ENCODE peak calls at places on chromosomes 1 and 21, in seven cellular contexts. O is left colon, I is amygdala, T is mesenteric fat pad, U is DMS153, C is WTC11, K is GM12891. V is an unnamed sample.

GRCh38 chr1:169094897-169095569 is 11.5 kb upstream of the ATP1B1 start:
- DNase-seq in I (no peak), K (no peak), C (no peak), T (no peak), O (no peak), U (no peak), V (no peak)

GRCh38 chr1:235632538-235633219 is 16.9 kb downstream of the GNG4 start:
- DNase-seq in U (no peak), O (no peak), C (no peak), K (peak), T (no peak), I (no peak), V (no peak)

GRCh38 chr1:38014171-38014570 is 1.6 kb downstream of the UTP11 start:
- DNase-seq in C (no peak), K (no peak), O (no peak), I (no peak), T (no peak), U (no peak), V (no peak)

GRCh38 chr1:97190326-97190725 is 468.7 kb downstream of the PTBP2 start:
- DNase-seq in T (no peak), C (no peak), I (no peak), K (no peak), O (no peak), U (no peak), V (no peak)

GRCh38 chr1:232247669-232248068 is 382.3 kb downstream of the SIPA1L2 start:
- DNase-seq in U (peak), O (no peak), K (no peak), C (no peak), I (no peak), T (no peak), V (no peak)

GRCh38 chr1:181504294-181505115 is 21.2 kb downstream of the CACNA1E start:
- DNase-seq in I (no peak), U (peak), T (no peak), C (peak), O (no peak), K (peak), V (no peak)

GRCh38 chr1:183711691-183712401 is 58.7 kb upstream of the APOBEC4 start:
- DNase-seq in T (no peak), O (no peak), U (no peak), K (no peak), I (no peak), C (no peak), V (no peak)

GRCh38 chr21:35814858-35815619 is 245.3 kb downstream of the SETD4 start:
- DNase-seq in U (peak), K (no peak), C (no peak), O (no peak), T (no peak), I (no peak), V (no peak)

GRCh38 chr1:109883248-109883955 is 27.2 kb upstream of the CSF1 start:
- DNase-seq in U (no peak), O (no peak), T (peak), C (no peak), K (no peak), I (no peak), V (no peak)

GRCh38 chr1:201434266-201434665 is 12.7 kb upstream of the TNNI1 start:
- DNase-seq in I (no peak), U (no peak), O (no peak), C (no peak), T (no peak), K (no peak), V (no peak)

GRCh38 chr1:31750858-31751638 is 13.1 kb downstream of the ADGRB2 start:
- DNase-seq in U (no peak), O (no peak), C (no peak), I (no peak), T (no peak), K (no peak), V (no peak)

GRCh38 chr1:10388387-10388715 is 10.5 kb upstream of the PGD start:
- DNase-seq in O (no peak), I (no peak), U (no peak), K (no peak), C (no peak), T (no peak), V (no peak)

GRCh38 chr1:77421504-77422233 is 139.8 kb downstream of the AK5 start:
- DNase-seq in U (no peak), K (no peak), T (no peak), C (no peak), I (no peak), O (no peak), V (no peak)

GRCh38 chr1:145993618-145994390 is 2.6 kb downstream of the TXNIP start:
- DNase-seq in C (no peak), O (no peak), U (no peak), T (no peak), I (no peak), K (no peak), V (no peak)

GRCh38 chr21:15560383-15561056 is 169.3 kb upstream of the USP25 start:
- DNase-seq in I (no peak), O (no peak), U (no peak), C (no peak), K (no peak), T (no peak), V (no peak)

GRCh38 chr1:48680411-48681035 is 96.2 kb downstream of the BEND5 start:
- DNase-seq in C (peak), K (no peak), T (no peak), I (no peak), O (no peak), U (no peak), V (no peak)

GRCh38 chr1:21217812-21218596 is 41.3 kb upstream of the EIF4G3 start:
- DNase-seq in T (no peak), K (peak), U (no peak), I (no peak), C (peak), O (peak), V (peak)

GRCh38 chr21:39238275-39238674 is 55.0 kb upstream of the PSMG1 start:
- DNase-seq in K (no peak), U (no peak), C (no peak), O (no peak), T (no peak), I (no peak), V (no peak)

GRCh38 chr1:40662864-40663263 is 2.6 kb downstream of the RIMS3 start:
- DNase-seq in K (no peak), U (no peak), I (no peak), T (no peak), O (no peak), C (no peak), V (no peak)

GRCh38 chr1:49333946-49334345 is 557.3 kb upstream of the BEND5 start:
- DNase-seq in O (no peak), U (no peak), C (no peak), K (no peak), I (no peak), T (no peak), V (no peak)

GRCh38 chr1:206470692-206471414 is 577 bp downstream of the IKBKE start:
- DNase-seq in C (peak), U (peak), O (peak), I (no peak), T (no peak), K (peak), V (no peak)

GRCh38 chr1:74368335-74368734 is 133.1 kb downstream of the TNNI3K start:
- DNase-seq in O (no peak), K (no peak), I (no peak), U (no peak), T (no peak), C (no peak), V (no peak)

GRCh38 chr1:183106746-183107145 is 79.3 kb upstream of the LAMC2 start:
- DNase-seq in T (no peak), I (no peak), C (no peak), K (no peak), U (no peak), O (no peak), V (no peak)

GRCh38 chr1:93817819-93818569 is 61.0 kb downstream of the DNTTIP2 start:
- DNase-seq in K (no peak), T (no peak), O (no peak), U (no peak), C (no peak), I (no peak), V (no peak)

GRCh38 chr1:232177438-232177837 is 452.5 kb downstream of the SIPA1L2 start:
- DNase-seq in K (no peak), O (no peak), U (no peak), T (no peak), C (no peak), I (no peak), V (no peak)